ENCODE peak calls at places on chromosomes 1 and 21, in six cellular contexts. One of them, this sample, is unnamed.

GRCh38 chr1:207959141-207959825 is 48.4 kb upstream of the CD34 start:
- DNase-seq in activated naive CD4-positive, alpha-beta T cell treated with anti-CD3 and anti-CD28 coated beads for 36 hours: peak; percentile 33
- DNase-seq in stimulated activated CD8-positive, alpha-beta memory T cell treated with anti-CD3 and anti-CD28 coated beads, Interleukin-15, amount 100 ng/mL, for 24 hours: no peak
- DNase-seq in fibroblast of mammary gland: peak; percentile 69
- DNase-seq in RKO: no peak
- DNase-seq in Daoy: peak; percentile 57
- DNase-seq in this sample: no peak

GRCh38 chr1:97077221-97077620 is 355.6 kb downstream of the PTBP2 start:
- DNase-seq in RKO: no peak
- DNase-seq in activated naive CD4-positive, alpha-beta T cell treated with anti-CD3 and anti-CD28 coated beads for 36 hours: no peak
- DNase-seq in stimulated activated CD8-positive, alpha-beta memory T cell treated with anti-CD3 and anti-CD28 coated beads, Interleukin-15, amount 100 ng/mL, for 24 hours: no peak
- DNase-seq in fibroblast of mammary gland: no peak
- DNase-seq in Daoy: no peak
- DNase-seq in this sample: no peak

GRCh38 chr1:171641076-171641864 is 11.2 kb downstream of the MYOC start:
- DNase-seq in RKO: no peak
- DNase-seq in activated naive CD4-positive, alpha-beta T cell treated with anti-CD3 and anti-CD28 coated beads for 36 hours: no peak
- DNase-seq in Daoy: no peak
- DNase-seq in fibroblast of mammary gland: no peak
- DNase-seq in stimulated activated CD8-positive, alpha-beta memory T cell treated with anti-CD3 and anti-CD28 coated beads, Interleukin-15, amount 100 ng/mL, for 24 hours: no peak
- DNase-seq in this sample: no peak

GRCh38 chr1:7334475-7335035 is 436.5 kb upstream of the VAMP3 start:
- DNase-seq in activated naive CD4-positive, alpha-beta T cell treated with anti-CD3 and anti-CD28 coated beads for 36 hours: no peak
- DNase-seq in fibroblast of mammary gland: peak; percentile 27
- DNase-seq in stimulated activated CD8-positive, alpha-beta memory T cell treated with anti-CD3 and anti-CD28 coated beads, Interleukin-15, amount 100 ng/mL, for 24 hours: no peak
- DNase-seq in Daoy: peak; percentile 72
- DNase-seq in RKO: no peak
- DNase-seq in this sample: no peak

GRCh38 chr1:36359911-36360310 is 25.8 kb downstream of the STK40 start:
- DNase-seq in fibroblast of mammary gland: peak; percentile 34
- DNase-seq in activated naive CD4-positive, alpha-beta T cell treated with anti-CD3 and anti-CD28 coated beads for 36 hours: peak; percentile 66
- DNase-seq in Daoy: no peak
- DNase-seq in stimulated activated CD8-positive, alpha-beta memory T cell treated with anti-CD3 and anti-CD28 coated beads, Interleukin-15, amount 100 ng/mL, for 24 hours: no peak
- DNase-seq in RKO: no peak
- DNase-seq in this sample: no peak

GRCh38 chr1:230643887-230644286 is 1.6 kb downstream of the COG2 start:
- DNase-seq in stimulated activated CD8-positive, alpha-beta memory T cell treated with anti-CD3 and anti-CD28 coated beads, Interleukin-15, amount 100 ng/mL, for 24 hours: no peak
- DNase-seq in fibroblast of mammary gland: peak; percentile 10
- DNase-seq in Daoy: no peak
- DNase-seq in activated naive CD4-positive, alpha-beta T cell treated with anti-CD3 and anti-CD28 coated beads for 36 hours: peak; percentile 33
- DNase-seq in RKO: peak; percentile 37
- DNase-seq in this sample: no peak

GRCh38 chr1:166843769-166844596 is 4.7 kb downstream of the POGK start:
- DNase-seq in stimulated activated CD8-positive, alpha-beta memory T cell treated with anti-CD3 and anti-CD28 coated beads, Interleukin-15, amount 100 ng/mL, for 24 hours: no peak
- DNase-seq in RKO: no peak
- DNase-seq in fibroblast of mammary gland: peak; percentile 30
- DNase-seq in Daoy: no peak
- DNase-seq in activated naive CD4-positive, alpha-beta T cell treated with anti-CD3 and anti-CD28 coated beads for 36 hours: no peak
- DNase-seq in this sample: no peak

GRCh38 chr1:73463848-73464247 is 734.1 kb downstream of the LRRIQ3 start:
- DNase-seq in RKO: no peak
- DNase-seq in stimulated activated CD8-positive, alpha-beta memory T cell treated with anti-CD3 and anti-CD28 coated beads, Interleukin-15, amount 100 ng/mL, for 24 hours: no peak
- DNase-seq in activated naive CD4-positive, alpha-beta T cell treated with anti-CD3 and anti-CD28 coated beads for 36 hours: no peak
- DNase-seq in fibroblast of mammary gland: no peak
- DNase-seq in Daoy: no peak
- DNase-seq in this sample: no peak

GRCh38 chr1:182520746-182521145 is 68.3 kb downstream of the RNASEL start:
- DNase-seq in activated naive CD4-positive, alpha-beta T cell treated with anti-CD3 and anti-CD28 coated beads for 36 hours: no peak
- DNase-seq in stimulated activated CD8-positive, alpha-beta memory T cell treated with anti-CD3 and anti-CD28 coated beads, Interleukin-15, amount 100 ng/mL, for 24 hours: no peak
- DNase-seq in fibroblast of mammary gland: peak; percentile 72
- DNase-seq in RKO: peak; percentile 22
- DNase-seq in Daoy: no peak
- DNase-seq in this sample: no peak

GRCh38 chr21:17542371-17542992 is 29.6 kb downstream of the CXADR start:
- DNase-seq in RKO: no peak
- DNase-seq in activated naive CD4-positive, alpha-beta T cell treated with anti-CD3 and anti-CD28 coated beads for 36 hours: no peak
- DNase-seq in stimulated activated CD8-positive, alpha-beta memory T cell treated with anti-CD3 and anti-CD28 coated beads, Interleukin-15, amount 100 ng/mL, for 24 hours: no peak
- DNase-seq in fibroblast of mammary gland: no peak
- DNase-seq in Daoy: no peak
- DNase-seq in this sample: no peak

GRCh38 chr1:82921759-82922158 is 1077.2 kb downstream of the TTLL7 start:
- DNase-seq in activated naive CD4-positive, alpha-beta T cell treated with anti-CD3 and anti-CD28 coated beads for 36 hours: no peak
- DNase-seq in RKO: no peak
- DNase-seq in stimulated activated CD8-positive, alpha-beta memory T cell treated with anti-CD3 and anti-CD28 coated beads, Interleukin-15, amount 100 ng/mL, for 24 hours: no peak
- DNase-seq in fibroblast of mammary gland: no peak
- DNase-seq in Daoy: no peak
- DNase-seq in this sample: no peak

GRCh38 chr1:109782514-109782913 is 18.8 kb upstream of the EPS8L3 start:
- DNase-seq in Daoy: no peak
- DNase-seq in activated naive CD4-positive, alpha-beta T cell treated with anti-CD3 and anti-CD28 coated beads for 36 hours: no peak
- DNase-seq in RKO: no peak
- DNase-seq in fibroblast of mammary gland: no peak
- DNase-seq in stimulated activated CD8-positive, alpha-beta memory T cell treated with anti-CD3 and anti-CD28 coated beads, Interleukin-15, amount 100 ng/mL, for 24 hours: no peak
- DNase-seq in this sample: no peak

GRCh38 chr1:93629101-93630059 is 52.3 kb downstream of the BCAR3 start:
- DNase-seq in stimulated activated CD8-positive, alpha-beta memory T cell treated with anti-CD3 and anti-CD28 coated beads, Interleukin-15, amount 100 ng/mL, for 24 hours: no peak
- DNase-seq in RKO: peak; percentile 81
- DNase-seq in fibroblast of mammary gland: peak; percentile 88
- DNase-seq in activated naive CD4-positive, alpha-beta T cell treated with anti-CD3 and anti-CD28 coated beads for 36 hours: peak; percentile 69
- DNase-seq in Daoy: peak; percentile 80
- DNase-seq in this sample: peak; percentile 21

GRCh38 chr1:187070076-187070475 is 241.3 kb downstream of the PLA2G4A start:
- DNase-seq in activated naive CD4-positive, alpha-beta T cell treated with anti-CD3 and anti-CD28 coated beads for 36 hours: no peak
- DNase-seq in fibroblast of mammary gland: peak; percentile 30
- DNase-seq in stimulated activated CD8-positive, alpha-beta memory T cell treated with anti-CD3 and anti-CD28 coated beads, Interleukin-15, amount 100 ng/mL, for 24 hours: no peak
- DNase-seq in RKO: peak; percentile 75
- DNase-seq in Daoy: peak; percentile 44
- DNase-seq in this sample: no peak

GRCh38 chr1:186609183-186609582 is 71.0 kb downstream of the PTGS2 start:
- DNase-seq in stimulated activated CD8-positive, alpha-beta memory T cell treated with anti-CD3 and anti-CD28 coated beads, Interleukin-15, amount 100 ng/mL, for 24 hours: no peak
- DNase-seq in RKO: no peak
- DNase-seq in activated naive CD4-positive, alpha-beta T cell treated with anti-CD3 and anti-CD28 coated beads for 36 hours: no peak
- DNase-seq in fibroblast of mammary gland: no peak
- DNase-seq in Daoy: no peak
- DNase-seq in this sample: no peak

GRCh38 chr21:34801519-34802132 is 132.8 kb downstream of the CLIC6 start:
- DNase-seq in activated naive CD4-positive, alpha-beta T cell treated with anti-CD3 and anti-CD28 coated beads for 36 hours: peak; percentile 31
- DNase-seq in RKO: peak; percentile 32
- DNase-seq in fibroblast of mammary gland: peak; percentile 46
- DNase-seq in Daoy: peak; percentile 37
- DNase-seq in stimulated activated CD8-positive, alpha-beta memory T cell treated with anti-CD3 and anti-CD28 coated beads, Interleukin-15, amount 100 ng/mL, for 24 hours: no peak
- DNase-seq in this sample: no peak

GRCh38 chr1:29527314-29528004 is 291.1 kb downstream of the PTPRU start:
- DNase-seq in stimulated activated CD8-positive, alpha-beta memory T cell treated with anti-CD3 and anti-CD28 coated beads, Interleukin-15, amount 100 ng/mL, for 24 hours: no peak
- DNase-seq in activated naive CD4-positive, alpha-beta T cell treated with anti-CD3 and anti-CD28 coated beads for 36 hours: no peak
- DNase-seq in fibroblast of mammary gland: no peak
- DNase-seq in Daoy: no peak
- DNase-seq in RKO: no peak
- DNase-seq in this sample: no peak

GRCh38 chr21:44295163-44295601 is 4.7 kb upstream of the PFKL start:
- DNase-seq in RKO: no peak
- DNase-seq in fibroblast of mammary gland: no peak
- DNase-seq in Daoy: no peak
- DNase-seq in stimulated activated CD8-positive, alpha-beta memory T cell treated with anti-CD3 and anti-CD28 coated beads, Interleukin-15, amount 100 ng/mL, for 24 hours: no peak
- DNase-seq in activated naive CD4-positive, alpha-beta T cell treated with anti-CD3 and anti-CD28 coated beads for 36 hours: no peak
- DNase-seq in this sample: no peak

GRCh38 chr1:113675299-113675698 is 84.0 kb downstream of the PHTF1 start:
- DNase-seq in activated naive CD4-positive, alpha-beta T cell treated with anti-CD3 and anti-CD28 coated beads for 36 hours: no peak
- DNase-seq in RKO: no peak
- DNase-seq in stimulated activated CD8-positive, alpha-beta memory T cell treated with anti-CD3 and anti-CD28 coated beads, Interleukin-15, amount 100 ng/mL, for 24 hours: no peak
- DNase-seq in Daoy: peak; percentile 16
- DNase-seq in fibroblast of mammary gland: peak; percentile 50
- DNase-seq in this sample: no peak

GRCh38 chr1:167630568-167631385 is 745 bp downstream of the RCSD1 start:
- DNase-seq in RKO: no peak
- DNase-seq in stimulated activated CD8-positive, alpha-beta memory T cell treated with anti-CD3 and anti-CD28 coated beads, Interleukin-15, amount 100 ng/mL, for 24 hours: no peak
- DNase-seq in Daoy: no peak
- DNase-seq in activated naive CD4-positive, alpha-beta T cell treated with anti-CD3 and anti-CD28 coated beads for 36 hours: peak; percentile 62
- DNase-seq in fibroblast of mammary gland: no peak
- DNase-seq in this sample: peak; percentile 48